ENCODE peak calls at places on chromosome 16, in six cellular contexts. V is tibial nerve, E is esophagus muscularis mucosa, X is IMR-90, R is uterus, F is A549. W is an unnamed sample.

GRCh38 chr16:31455601-31456314 is 3.5 kb upstream of the ARMC5 start:
- DNase-seq in V (no peak), E (no peak), X (no peak), R (no peak), F (no peak), W (no peak)

GRCh38 chr16:15038689-15039088 is 17.2 kb downstream of the NTAN1 start:
- DNase-seq in V (no peak), E (no peak), X (no peak), R (no peak), F (no peak), W (no peak)

GRCh38 chr16:68074850-68075249 is 10.3 kb upstream of the NFATC3 start:
- DNase-seq in V (no peak), E (peak), X (no peak), R (no peak), F (no peak), W (no peak)

GRCh38 chr16:11613381-11614303 is 26.9 kb upstream of the LITAF start:
- DNase-seq in V (peak), E (no peak), X (no peak), R (no peak), F (no peak), W (no peak)

GRCh38 chr16:21646721-21647561 is 5.5 kb downstream of the IGSF6 start:
- DNase-seq in V (no peak), E (no peak), X (no peak), R (no peak), F (no peak), W (no peak)

GRCh38 chr16:66740533-66740932 is 10.9 kb downstream of the DYNC1LI2 start:
- DNase-seq in V (no peak), E (no peak), X (no peak), R (no peak), F (no peak), W (no peak)

GRCh38 chr16:56682703-56683397 is 580 bp downstream of the MT1X start:
- DNase-seq in V (no peak), E (no peak), X (no peak), R (peak), F (no peak), W (no peak)

GRCh38 chr16:19804538-19805323 is 79.9 kb downstream of the GPRC5B start:
- DNase-seq in V (peak), E (no peak), X (no peak), R (peak), F (no peak), W (no peak)

GRCh38 chr16:74570412-74571301 is 36.3 kb downstream of the GLG1 start:
- DNase-seq in V (no peak), E (no peak), X (peak), R (no peak), F (no peak), W (no peak)

GRCh38 chr16:63061319-63061718 is 1025.1 kb upstream of the CDH8 start:
- DNase-seq in V (no peak), E (no peak), X (no peak), R (no peak), F (no peak), W (no peak)

GRCh38 chr16:58464916-58465731 is 34.8 kb upstream of the NDRG4 start:
- DNase-seq in V (no peak), E (no peak), X (no peak), R (peak), F (peak), W (no peak)

GRCh38 chr16:56916571-56917403 is 15.2 kb upstream of the HERPUD1 start:
- DNase-seq in V (no peak), E (no peak), X (no peak), R (no peak), F (no peak), W (no peak)

GRCh38 chr16:2473999-2474876 is 689 bp upstream of the TBC1D24 start:
- DNase-seq in V (no peak), E (no peak), X (peak), R (no peak), F (peak), W (peak)
- TF ChIP-seq POLR2A in V (no peak), E (no peak), X (no peak), R (no peak), F (peak), W (peak)

DNA sequence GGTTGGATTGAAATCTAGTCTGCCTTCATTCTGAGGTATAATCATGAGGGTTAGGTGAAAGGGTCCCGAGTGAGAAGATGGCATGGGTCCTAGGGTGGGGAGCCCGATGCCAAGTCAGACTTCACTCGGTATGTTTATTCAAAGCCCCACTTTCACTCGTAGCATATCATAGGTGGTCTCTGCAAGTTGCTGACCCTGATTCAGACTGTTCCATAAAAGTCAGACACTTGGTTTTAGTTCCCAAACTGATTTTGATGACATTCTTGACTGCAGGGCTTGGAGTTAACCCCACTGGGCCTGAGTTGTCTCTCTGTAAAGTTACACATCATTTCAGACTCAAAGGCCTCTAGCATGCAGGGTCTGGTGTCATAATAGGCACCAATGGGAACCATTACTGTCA is 17.8 kb downstream of the HAPSTR1 start:
- DNase-seq in V (no peak), E (no peak), X (no peak), R (no peak), F (no peak), W (no peak)
- TF ChIP-seq POLR2A in V (no peak), E (no peak), X (no peak), R (no peak), F (no peak), W (no peak)

GRCh38 chr16:81445926-81446317 is 1.3 kb downstream of the CMIP start:
- DNase-seq in V (no peak), E (no peak), X (no peak), R (no peak), F (no peak), W (no peak)

GRCh38 chr16:81448154-81449131 is 3.8 kb downstream of the CMIP start:
- DNase-seq in V (no peak), E (no peak), X (no peak), R (no peak), F (no peak), W (no peak)

GRCh38 chr16:81446318-81447275 is 2.0 kb downstream of the CMIP start:
- DNase-seq in V (no peak), E (no peak), X (peak), R (peak), F (peak), W (no peak)

GRCh38 chr16:81449241-81449640 is 4.6 kb downstream of the CMIP start:
- DNase-seq in V (no peak), E (no peak), X (no peak), R (no peak), F (no peak), W (no peak)

DNA sequence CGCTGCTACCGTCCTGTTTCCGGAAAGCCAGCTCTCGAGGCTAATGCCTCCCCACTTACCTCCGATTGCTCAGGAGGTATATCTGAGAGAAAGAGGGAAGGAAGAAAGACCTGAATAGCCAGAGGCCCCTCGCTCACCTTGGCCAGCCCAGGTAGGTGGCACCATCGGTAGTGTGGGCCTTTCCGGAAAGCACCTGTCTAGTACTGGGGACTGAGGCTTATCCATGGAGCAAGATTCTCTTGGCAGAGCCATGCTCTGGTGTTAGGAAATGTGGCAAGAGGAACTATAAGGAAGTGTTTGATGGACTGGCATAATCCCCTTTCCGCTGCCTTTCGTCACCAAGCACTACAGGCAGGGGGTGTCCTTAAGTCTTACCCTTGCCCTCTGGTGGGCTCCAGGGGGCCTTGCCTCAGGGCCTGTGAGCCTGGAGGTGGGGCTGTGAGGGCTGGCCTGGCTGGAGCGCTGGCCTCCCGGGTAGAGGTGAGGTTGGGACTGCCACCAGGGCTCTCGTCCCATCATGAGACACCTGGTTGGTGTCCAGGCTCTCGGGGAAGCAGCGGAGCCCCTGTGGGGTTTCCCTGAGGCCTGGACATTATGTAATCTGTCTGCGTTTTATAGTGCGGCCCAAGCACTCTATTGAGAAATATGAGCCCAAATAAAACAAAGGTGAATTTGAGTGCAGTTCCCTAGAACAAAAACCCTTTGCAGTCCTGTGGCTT is 2.9 kb downstream of the CMIP start:
- DNase-seq in V (no peak), E (no peak), X (no peak), R (no peak), F (no peak), W (no peak)
- TF ChIP-seq POLR2A in V (no peak), E (no peak), X (no peak), R (no peak), F (no peak), W (no peak)

DNA sequence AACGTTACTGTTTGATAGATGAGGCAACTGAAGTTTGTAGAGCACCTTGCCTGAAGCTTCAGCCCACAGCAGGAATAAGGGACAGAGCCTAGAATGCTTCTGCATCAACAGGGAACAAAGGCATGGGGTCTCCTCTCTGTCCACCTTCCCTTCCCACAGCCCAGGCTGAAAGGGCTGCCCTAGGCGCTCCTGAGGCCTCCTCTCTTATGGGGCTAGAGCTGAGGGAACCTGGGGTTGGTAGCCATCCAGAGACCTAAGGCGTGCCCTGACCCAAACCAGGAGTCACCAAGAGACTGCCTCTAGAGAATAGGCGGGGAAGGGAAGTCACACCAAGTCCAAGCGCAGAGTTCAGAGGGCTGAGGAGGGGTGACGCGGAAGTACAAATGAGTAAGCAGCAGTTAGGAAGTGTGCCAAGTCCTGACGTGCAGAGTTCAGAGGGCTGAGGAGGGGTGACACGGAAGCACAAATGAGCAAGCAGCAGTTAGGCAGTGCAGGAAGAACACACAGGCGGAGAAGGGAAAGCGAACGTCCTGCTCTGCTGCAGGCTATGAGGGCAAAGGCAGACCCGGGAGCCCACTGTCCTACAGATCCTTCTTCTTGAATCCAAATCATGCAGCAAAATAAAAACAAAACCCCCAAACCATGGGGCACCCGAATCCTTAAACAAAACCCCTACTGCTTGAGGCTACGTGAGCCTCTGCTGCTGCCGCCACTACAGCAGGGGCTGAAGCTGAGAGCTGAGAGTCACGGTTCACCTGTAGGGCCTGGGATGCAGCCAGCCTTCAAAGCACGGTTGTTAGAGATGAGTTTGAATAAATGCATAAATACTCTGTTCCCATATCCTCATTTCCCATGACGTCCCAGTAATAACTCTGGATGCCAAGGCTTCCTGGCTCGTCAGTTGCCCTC is 2.7 kb upstream of the SPG7 start:
- DNase-seq in V (peak), E (peak), X (peak), R (peak), F (peak), W (peak)
- TF ChIP-seq POLR2A in V (no peak), E (no peak), X (peak), R (peak), F (peak), W (no peak)